ENCODE peak calls at places on chromosome 4, in six cellular contexts. S, C, E, D, R and A are unnamed samples.

GRCh38 chr4:152605641-152606304 is 69.9 kb upstream of the FBXW7 start:
- DNase-seq in S (no peak), C (peak; percentile 78), E (no peak), D (no peak), R (no peak), A (no peak)

GRCh38 chr4:11605597-11605996 is 176.9 kb upstream of the HS3ST1 start:
- DNase-seq in S (no peak), C (no peak), E (no peak), D (no peak), R (no peak), A (no peak)

GRCh38 chr4:81481151-81481550 is 9.4 kb upstream of the RASGEF1B start:
- DNase-seq in S (no peak), C (no peak), E (no peak), D (no peak), R (no peak), A (no peak)

GRCh38 chr4:30837131-30837539 is 117.0 kb downstream of the PCDH7 start:
- DNase-seq in S (no peak), C (peak; percentile 7), E (no peak), D (no peak), R (no peak), A (no peak)

GRCh38 chr4:79743014-79743413 is 330.0 kb downstream of the ANTXR2 start:
- DNase-seq in S (no peak), C (no peak), E (no peak), D (no peak), R (no peak), A (no peak)

GRCh38 chr4:112881842-112882241 is 167.6 kb upstream of the ANK2 start:
- DNase-seq in S (no peak), C (no peak), E (no peak), D (no peak), R (peak; percentile 49), A (no peak)

GRCh38 chr4:166078956-166079355 is 205.9 kb downstream of the TLL1 start:
- DNase-seq in S (no peak), C (peak; percentile 34), E (no peak), D (no peak), R (no peak), A (no peak)

GRCh38 chr4:29153642-29154041 is 1566.5 kb upstream of the PCDH7 start:
- DNase-seq in S (no peak), C (no peak), E (no peak), D (no peak), R (no peak), A (no peak)

GRCh38 chr4:186132577-186133277 is 28.2 kb downstream of the FAM149A start:
- DNase-seq in S (no peak), C (peak; percentile 32), E (no peak), D (no peak), R (no peak), A (no peak)

GRCh38 chr4:155017426-155017825 is 191.0 kb upstream of the NPY2R start:
- DNase-seq in S (no peak), C (no peak), E (no peak), D (no peak), R (no peak), A (no peak)

GRCh38 chr4:152098365-152099060 is 337.7 kb upstream of the GATB start:
- DNase-seq in S (no peak), C (no peak), E (no peak), D (no peak), R (no peak), A (no peak)

GRCh38 chr4:84796388-84796787 is 170.1 kb downstream of the WDFY3 start:
- DNase-seq in S (no peak), C (peak; percentile 8), E (no peak), D (no peak), R (no peak), A (no peak)

GRCh38 chr4:141807501-141807900 is 171.1 kb downstream of the IL15 start:
- DNase-seq in S (no peak), C (peak; percentile 51), E (no peak), D (no peak), R (no peak), A (no peak)

GRCh38 chr4:15963001-15963451 is at the start of gene FGFBP2:
- DNase-seq in S (peak; percentile 74), C (peak; percentile 41), E (peak; percentile 54), D (no peak), R (peak; percentile 89), A (no peak)

GRCh38 chr4:74266081-74266480 is 42.2 kb upstream of the EPGN start:
- DNase-seq in S (no peak), C (peak; percentile 7), E (no peak), D (no peak), R (no peak), A (no peak)

GRCh38 chr4:109978704-109979103 is 66.0 kb downstream of the EGF start:
- DNase-seq in S (no peak), C (peak; percentile 12), E (no peak), D (no peak), R (no peak), A (no peak)

GRCh38 chr4:151983854-151984253 is 223.0 kb upstream of the GATB start:
- DNase-seq in S (no peak), C (peak; percentile 37), E (no peak), D (peak; percentile 8), R (no peak), A (no peak)